ENCODE peak calls at places on chromosomes 4 and X, in seven cellular contexts. Y, S, V, O, J, R and G are unnamed samples.
A peak's percentile ranks its signal among the peaks of the same experiment; 100 is the strongest.

GRCh38 chr4:1656132-1656531 is 28.0 kb downstream of the FAM53A start:
- DNase-seq in Y (no peak), S (no peak), V (no peak), O (no peak), J (no peak), R (no peak), G (no peak)

GRCh38 chr4:143667461-143667860 is 33.0 kb downstream of the FREM3 start:
- DNase-seq in Y (no peak), S (no peak), V (no peak), O (no peak), J (no peak), R (peak; percentile 9), G (no peak)

GRCh38 chrX:74419861-74420193 is 1.5 kb upstream of the SLC16A2 start:
- DNase-seq in Y (no peak), S (no peak), V (no peak), O (no peak), J (no peak), R (no peak), G (no peak)

GRCh38 chr4:7387925-7388324 is 46.8 kb downstream of the PSAPL1 start:
- DNase-seq in Y (no peak), S (no peak), V (no peak), O (no peak), J (no peak), R (no peak), G (no peak)

GRCh38 chr4:48483006-48483776 is at the start of gene SLC10A4:
- DNase-seq in Y (peak; percentile 37), S (peak; percentile 83), V (no peak), O (no peak), J (no peak), R (peak; percentile 96), G (peak; percentile 44)

GRCh38 chr4:89829470-89830138 is 7.4 kb downstream of the SNCA start:
- DNase-seq in Y (no peak), S (no peak), V (no peak), O (peak; percentile 20), J (peak; percentile 27), R (no peak), G (no peak)

GRCh38 chr4:143352720-143353119 is 16.0 kb downstream of the GAB1 start:
- DNase-seq in Y (no peak), S (no peak), V (no peak), O (no peak), J (no peak), R (no peak), G (no peak)

GRCh38 chr4:74376888-74377483 is 12.0 kb downstream of the EREG start:
- DNase-seq in Y (no peak), S (peak; percentile 29), V (no peak), O (peak; percentile 45), J (no peak), R (peak; percentile 31), G (peak; percentile 10)

GRCh38 chr4:74331252-74331651 is 23.0 kb downstream of the EPGN start:
- DNase-seq in Y (no peak), S (no peak), V (no peak), O (no peak), J (no peak), R (no peak), G (no peak)

GRCh38 chr4:127809173-127809800 is 27.2 kb downstream of the HSPA4L start:
- DNase-seq in Y (no peak), S (no peak), V (no peak), O (peak; percentile 4), J (no peak), R (no peak), G (no peak)

GRCh38 chrX:50941638-50942037 is 31.1 kb downstream of the BMP15 start:
- DNase-seq in Y (no peak), S (no peak), V (no peak), O (no peak), J (no peak), R (peak; percentile 1), G (no peak)

GRCh38 chrX:130114141-130114561 is 3.9 kb upstream of the ELF4 start:
- DNase-seq in Y (no peak), S (peak; percentile 28), V (no peak), O (no peak), J (no peak), R (no peak), G (no peak)

GRCh38 chrX:24668111-24668510 is 21.0 kb upstream of the PCYT1B start:
- DNase-seq in Y (no peak), S (no peak), V (no peak), O (no peak), J (no peak), R (peak; percentile 22), G (no peak)

GRCh38 chr4:8646296-8647093 is 53.9 kb downstream of the CPZ start:
- DNase-seq in Y (no peak), S (no peak), V (no peak), O (no peak), J (no peak), R (no peak), G (no peak)

GRCh38 chr4:188297873-188298272 is 158.6 kb downstream of the TRIML1 start:
- DNase-seq in Y (no peak), S (no peak), V (no peak), O (no peak), J (no peak), R (no peak), G (no peak)

GRCh38 chr4:143357161-143357845 is 20.6 kb downstream of the GAB1 start:
- DNase-seq in Y (no peak), S (no peak), V (no peak), O (no peak), J (no peak), R (no peak), G (no peak)

GRCh38 chr4:22842360-22842759 is 149.6 kb downstream of the GBA3 start:
- DNase-seq in Y (no peak), S (no peak), V (no peak), O (no peak), J (no peak), R (no peak), G (no peak)

GRCh38 chr4:82893942-82894341 is 3.0 kb upstream of the SEC31A start:
- DNase-seq in Y (no peak), S (no peak), V (no peak), O (peak; percentile 47), J (no peak), R (no peak), G (no peak)

GRCh38 chrX:54484666-54485065 is 11.4 kb downstream of the FGD1 start:
- DNase-seq in Y (no peak), S (no peak), V (no peak), O (no peak), J (no peak), R (peak; percentile 45), G (no peak)

GRCh38 chr4:73662709-73663546 is 42.7 kb upstream of the RASSF6 start:
- DNase-seq in Y (peak; percentile 8), S (no peak), V (no peak), O (no peak), J (no peak), R (no peak), G (no peak)

GRCh38 chrX:116395752-116396151 is 40.7 kb upstream of the SLC6A14 start:
- DNase-seq in Y (no peak), S (no peak), V (no peak), O (no peak), J (no peak), R (no peak), G (no peak)

GRCh38 chr4:11590132-11590531 is 161.4 kb upstream of the HS3ST1 start:
- DNase-seq in Y (no peak), S (no peak), V (no peak), O (no peak), J (no peak), R (no peak), G (no peak)

GRCh38 chr4:11585506-11585905 is 156.8 kb upstream of the HS3ST1 start:
- DNase-seq in Y (no peak), S (no peak), V (no peak), O (no peak), J (no peak), R (no peak), G (no peak)

GRCh38 chr4:11592276-11592675 is 163.6 kb upstream of the HS3ST1 start:
- DNase-seq in Y (no peak), S (no peak), V (no peak), O (no peak), J (no peak), R (no peak), G (no peak)

GRCh38 chr4:11587797-11588196 is 159.1 kb upstream of the HS3ST1 start:
- DNase-seq in Y (no peak), S (no peak), V (no peak), O (no peak), J (no peak), R (no peak), G (no peak)

DNA sequence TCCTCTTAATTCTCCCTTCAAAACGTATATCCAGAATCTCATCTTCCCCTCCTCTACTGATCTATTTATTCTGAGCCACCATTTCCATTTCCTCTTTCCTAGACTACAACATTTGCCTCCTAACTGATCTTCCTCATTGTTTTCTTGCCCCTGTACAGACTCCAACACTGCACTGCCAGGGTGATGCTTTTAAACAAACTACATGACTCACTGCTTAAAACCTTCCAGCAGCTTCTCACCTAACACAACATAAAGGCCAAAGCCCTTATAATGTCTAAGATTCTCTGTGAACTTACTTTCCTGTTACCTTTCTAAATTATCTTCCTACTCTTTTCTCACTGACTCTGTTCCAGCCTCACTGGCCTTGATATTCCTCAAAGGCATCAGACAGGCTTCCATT is 161.0 kb upstream of the HS3ST1 start:
- DNase-seq in Y (no peak), S (no peak), V (no peak), O (no peak), J (no peak), R (no peak), G (no peak)
- TF ChIP-seq TAF1 in Y (no peak), S (no peak), V (no peak), O (no peak), J (no peak), R (no peak), G (no peak)

GRCh38 chr4:124948976-124949597 is 236.6 kb upstream of the ANKRD50 start:
- DNase-seq in Y (no peak), S (no peak), V (no peak), O (no peak), J (no peak), R (no peak), G (no peak)
- TF ChIP-seq TAF1 in Y (no peak), S (no peak), V (no peak), O (no peak), J (no peak), R (no peak), G (no peak)

GRCh38 chr4:31084806-31085416 is 364.7 kb downstream of the PCDH7 start:
- DNase-seq in Y (no peak), S (no peak), V (no peak), O (no peak), J (no peak), R (no peak), G (no peak)

GRCh38 chr4:31088600-31089230 is 368.5 kb downstream of the PCDH7 start:
- DNase-seq in Y (no peak), S (no peak), V (no peak), O (no peak), J (no peak), R (no peak), G (no peak)

GRCh38 chr4:31089815-31090214 is 369.6 kb downstream of the PCDH7 start:
- DNase-seq in Y (no peak), S (no peak), V (no peak), O (no peak), J (no peak), R (no peak), G (no peak)

GRCh38 chr4:31085736-31086135 is 365.6 kb downstream of the PCDH7 start:
- DNase-seq in Y (no peak), S (no peak), V (no peak), O (no peak), J (no peak), R (no peak), G (no peak)

GRCh38 chr4:31086771-31087330 is 366.7 kb downstream of the PCDH7 start:
- DNase-seq in Y (no peak), S (no peak), V (no peak), O (no peak), J (no peak), R (no peak), G (no peak)
- TF ChIP-seq TAF1 in Y (no peak), S (no peak), V (no peak), O (no peak), J (no peak), R (no peak), G (no peak)

GRCh38 chrX:47177079-47177478 is 16.6 kb upstream of the UBA1 start:
- DNase-seq in Y (no peak), S (no peak), V (no peak), O (no peak), J (no peak), R (no peak), G (no peak)
- TF ChIP-seq TAF1 in Y (no peak), S (no peak), V (no peak), O (no peak), J (no peak), R (no peak), G (no peak)